ENCODE peak calls at places on chromosomes 3 and 15, in nine cellular contexts. M is fibroblast of lung, S is stomach, N is left ventricle myocardium inferior, V is SJSA1, P is Peyer's patch, W is mesendoderm, I is lung, X is cardiac muscle cell. K is an unnamed sample.

GRCh38 chr3:167978071-167978470 is 117.7 kb downstream of the GOLIM4 start:
- DNase-seq in V (no peak), S (peak; percentile 76), P (no peak), X (peak; percentile 49), I (no peak), N (no peak), M (no peak), W (peak; percentile 9), K (no peak)

GRCh38 chr3:182692021-182692420 is 101.3 kb upstream of the ATP11B start:
- DNase-seq in M (no peak), W (no peak), V (no peak), X (no peak), S (no peak), I (no peak), N (no peak), P (no peak), K (no peak)

GRCh38 chr3:117875887-117876286 is 1158.8 kb downstream of the IGSF11 start:
- DNase-seq in W (no peak), X (no peak), S (no peak), N (no peak), V (no peak), M (no peak), P (no peak), I (no peak), K (no peak)

GRCh38 chr15:68272797-68273271 is 4.7 kb upstream of the FEM1B start:
- DNase-seq in X (peak; percentile 35), N (no peak), W (no peak), S (no peak), P (no peak), I (no peak), V (peak; percentile 15), M (peak; percentile 64), K (peak; percentile 99)

GRCh38 chr3:158540066-158540465 is 30.9 kb upstream of the MLF1 start:
- DNase-seq in I (no peak), V (no peak), X (no peak), S (no peak), N (no peak), P (no peak), W (no peak), M (no peak), K (no peak)

GRCh38 chr15:101127503-101128076 is 124.3 kb downstream of the CHSY1 start:
- DNase-seq in S (peak; percentile 68), M (peak; percentile 97), V (peak; percentile 86), X (peak; percentile 96), I (peak; percentile 55), N (peak; percentile 75), P (peak; percentile 41), W (no peak), K (no peak)

GRCh38 chr3:124761250-124761796 is 31.1 kb downstream of the UMPS start:
- DNase-seq in S (peak; percentile 90), X (peak; percentile 97), I (peak; percentile 86), M (peak; percentile 88), N (peak; percentile 89), W (peak; percentile 83), V (peak; percentile 54), P (peak; percentile 75), K (no peak)

GRCh38 chr3:120907659-120908029 is 361 bp upstream of the STXBP5L start:
- DNase-seq in V (no peak), W (no peak), S (no peak), I (no peak), P (no peak), X (no peak), M (no peak), N (no peak), K (no peak)

GRCh38 chr3:179037361-179037760 is 34.2 kb downstream of the ZMAT3 start:
- DNase-seq in M (peak; percentile 42), N (peak; percentile 48), P (peak; percentile 32), S (no peak), W (peak; percentile 19), X (peak; percentile 85), V (peak; percentile 79), I (no peak), K (peak; percentile 91)

DNA sequence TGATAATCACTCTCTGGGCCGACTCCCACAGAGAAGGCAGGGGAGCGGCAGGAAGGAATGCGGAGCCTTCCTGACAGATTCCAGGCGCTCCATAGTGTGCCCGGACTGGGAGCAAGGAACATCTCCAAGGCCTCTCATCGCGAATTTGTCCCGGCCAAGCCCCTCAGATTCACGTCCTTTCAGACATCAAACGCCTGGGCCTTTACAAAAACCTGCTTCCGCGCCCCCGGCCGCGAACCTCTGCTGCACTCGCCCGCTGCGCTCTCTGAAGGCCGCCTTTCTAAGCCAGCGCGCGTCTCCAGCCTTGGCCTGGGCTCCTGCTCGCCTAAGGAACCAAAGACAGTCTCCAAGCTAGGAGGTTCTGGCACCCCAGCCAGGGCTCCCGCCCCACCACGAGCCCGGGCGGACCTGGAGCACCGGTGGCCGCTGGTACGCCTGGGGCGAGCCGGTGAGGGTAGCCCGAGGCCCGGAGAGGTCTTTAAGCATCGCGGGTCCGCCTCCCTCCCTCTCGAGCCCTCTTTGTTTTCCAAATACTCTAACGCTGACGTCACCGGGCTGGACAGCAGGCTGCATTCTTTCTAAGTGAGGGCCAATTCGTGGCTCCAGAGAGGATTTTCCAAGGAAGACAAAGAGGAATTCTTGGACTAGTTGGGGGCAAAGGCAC is 837 bp downstream of the AMOTL2 start:
- DNase-seq in S (peak; percentile 85), M (peak; percentile 93), N (peak; percentile 86), V (peak; percentile 91), P (peak; percentile 33), X (peak; percentile 95), W (peak; percentile 96), I (peak; percentile 87), K (peak; percentile 84)
- H3K4me1 ChIP-seq in S (peaks cover 67% of the 10 kb centered on the region), M (peaks cover 38% of the 10 kb centered on the region), N (peaks cover 89% of the 10 kb centered on the region), V (peaks cover 53% of the 10 kb centered on the region), P (peaks cover 7% of the 10 kb centered on the region), X (peaks cover 31% of the 10 kb centered on the region), W (peaks cover 34% of the 10 kb centered on the region), I (peaks cover 20% of the 10 kb centered on the region), K (peaks cover 35% of the 10 kb centered on the region)

GRCh38 chr15:60539881-60540613 is 61.1 kb upstream of the ICE2 start:
- DNase-seq in S (no peak), W (no peak), I (no peak), N (no peak), P (no peak), V (no peak), X (no peak), M (no peak), K (no peak)

GRCh38 chr15:60536314-60536713 is 57.4 kb upstream of the ICE2 start:
- DNase-seq in M (no peak), S (no peak), I (no peak), V (no peak), X (no peak), W (no peak), P (no peak), N (no peak), K (no peak)

GRCh38 chr15:60536951-60537350 is 58.0 kb upstream of the ICE2 start:
- DNase-seq in M (no peak), I (no peak), X (no peak), P (no peak), W (no peak), N (no peak), S (no peak), V (no peak), K (no peak)

GRCh38 chr15:60538129-60538528 is 59.2 kb upstream of the ICE2 start:
- DNase-seq in P (no peak), S (no peak), N (no peak), W (no peak), I (no peak), X (no peak), M (no peak), V (no peak), K (no peak)

GRCh38 chr15:60539017-60539416 is 60.1 kb upstream of the ICE2 start:
- DNase-seq in S (no peak), M (no peak), V (no peak), P (no peak), W (no peak), N (no peak), I (no peak), X (no peak), K (no peak)
- H3K27ac ChIP-seq in S (no peak overlapping the region), M (no peak overlapping the region), V (no peak overlapping the region), P (no peak overlapping the region), W (no peak overlapping the region), N (no peak overlapping the region), I (no peak overlapping the region), X (no peak overlapping the region), K (no peak overlapping the region)

GRCh38 chr3:16883057-16883725 is 1.6 kb upstream of the PLCL2 start:
- DNase-seq in V (no peak), N (no peak), S (no peak), P (no peak), W (peak; percentile 31), I (no peak), M (peak; percentile 60), X (no peak), K (peak; percentile 30)
- H3K27me3 ChIP-seq in V (no peaks in the 10 kb centered on the region), N (no peaks in the 10 kb centered on the region), S (no peaks in the 10 kb centered on the region), P (no peaks in the 10 kb centered on the region), W (peaks cover 4% of the 10 kb centered on the region), I (no peaks in the 10 kb centered on the region), M (no peaks in the 10 kb centered on the region), X (no peaks in the 10 kb centered on the region), K (peaks cover 6% of the 10 kb centered on the region)

DNA sequence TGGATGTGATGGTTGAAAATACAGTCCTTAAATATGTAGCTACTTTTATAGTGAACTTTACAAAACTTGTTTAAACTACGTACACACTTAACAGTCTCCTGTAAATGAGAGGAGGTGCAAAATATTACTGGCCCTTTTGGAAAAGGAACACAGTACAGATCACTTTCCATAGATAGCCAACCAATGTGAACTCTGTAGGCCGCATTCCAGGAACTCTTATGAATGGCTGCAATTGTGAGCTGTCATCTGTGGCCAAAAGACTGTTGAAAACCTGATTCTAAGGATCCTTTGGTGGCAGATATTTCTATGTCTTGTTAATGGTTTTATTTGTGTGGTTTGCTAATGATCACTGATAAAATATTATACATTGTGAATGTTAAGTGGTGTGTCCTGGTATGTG is 6.2 kb downstream of the TSC22D2 start:
- DNase-seq in M (peak; percentile 54), I (no peak), V (peak; percentile 52), S (no peak), N (no peak), X (peak; percentile 60), P (no peak), W (peak; percentile 23), K (no peak)
- H3K4me1 ChIP-seq in M (peaks cover 9% of the 10 kb centered on the region), I (peaks cover 21% of the 10 kb centered on the region), V (peaks cover 47% of the 10 kb centered on the region), S (peaks cover 76% of the 10 kb centered on the region), N (peaks cover 99% of the 10 kb centered on the region), X (peaks cover 40% of the 10 kb centered on the region), P (no peaks in the 10 kb centered on the region), W (peaks cover 2% of the 10 kb centered on the region), K (peaks cover 55% of the 10 kb centered on the region)

K was measured in foreskin keratinocyte.